ENCODE peak calls at places on chromosomes 13 and 19, in six cellular contexts. One of them, this sample, is unnamed.

GRCh38 chr19:1691589-1692290 is 39.3 kb upstream of the TCF3 start:
- DNase-seq in colonic mucosa: no peak
- DNase-seq in sigmoid colon: no peak
- DNase-seq in fibroblast of the aortic adventitia: no peak
- DNase-seq in psoas muscle: no peak
- DNase-seq in K562: no peak
- DNase-seq in this sample: no peak

GRCh38 chr13:77417897-77418296 is 91.0 kb upstream of the MYCBP2 start:
- DNase-seq in K562: no peak
- DNase-seq in fibroblast of the aortic adventitia: no peak
- DNase-seq in sigmoid colon: no peak
- DNase-seq in psoas muscle: no peak
- DNase-seq in colonic mucosa: no peak
- DNase-seq in this sample: no peak

GRCh38 chr19:2540251-2540645 is 64.3 kb downstream of the GADD45B start:
- DNase-seq in fibroblast of the aortic adventitia: no peak
- DNase-seq in sigmoid colon: no peak
- DNase-seq in psoas muscle: no peak
- DNase-seq in colonic mucosa: no peak
- DNase-seq in K562: no peak
- DNase-seq in this sample: no peak

GRCh38 chr13:40146063-40146462 is 490.6 kb downstream of the COG6 start:
- DNase-seq in sigmoid colon: no peak
- DNase-seq in fibroblast of the aortic adventitia: no peak
- DNase-seq in psoas muscle: no peak
- DNase-seq in colonic mucosa: no peak
- DNase-seq in K562: no peak
- DNase-seq in this sample: no peak

GRCh38 chr13:28494861-28495585 is at the start of gene FLT1:
- DNase-seq in sigmoid colon: no peak
- DNase-seq in K562: peak
- DNase-seq in colonic mucosa: peak
- DNase-seq in fibroblast of the aortic adventitia: no peak
- DNase-seq in psoas muscle: peak
- DNase-seq in this sample: no peak

GRCh38 chr13:29702912-29703351 is 107.4 kb upstream of the SLC7A1 start:
- DNase-seq in fibroblast of the aortic adventitia: peak
- DNase-seq in sigmoid colon: peak
- DNase-seq in psoas muscle: peak
- DNase-seq in K562: no peak
- DNase-seq in colonic mucosa: no peak
- DNase-seq in this sample: no peak

GRCh38 chr19:39967561-39967960 is 3.4 kb upstream of the PSMC4 start:
- DNase-seq in sigmoid colon: no peak
- DNase-seq in psoas muscle: no peak
- DNase-seq in colonic mucosa: peak
- DNase-seq in K562: no peak
- DNase-seq in fibroblast of the aortic adventitia: no peak
- DNase-seq in this sample: no peak

GRCh38 chr13:83883061-83883523 is 818 bp upstream of the SLITRK1 start:
- DNase-seq in psoas muscle: no peak
- DNase-seq in K562: no peak
- DNase-seq in sigmoid colon: no peak
- DNase-seq in colonic mucosa: no peak
- DNase-seq in fibroblast of the aortic adventitia: no peak
- DNase-seq in this sample: no peak

GRCh38 chr13:94419304-94419943 is 60.1 kb downstream of the DCT start:
- DNase-seq in K562: no peak
- DNase-seq in sigmoid colon: no peak
- DNase-seq in colonic mucosa: no peak
- DNase-seq in psoas muscle: no peak
- DNase-seq in fibroblast of the aortic adventitia: peak
- DNase-seq in this sample: no peak

GRCh38 chr13:30408319-30409101 is 13.8 kb upstream of the UBE2L5 start:
- DNase-seq in sigmoid colon: peak
- DNase-seq in K562: peak
- DNase-seq in fibroblast of the aortic adventitia: peak
- DNase-seq in psoas muscle: peak
- DNase-seq in colonic mucosa: peak
- DNase-seq in this sample: peak

GRCh38 chr19:48341006-48341405 is 15.7 kb downstream of the EMP3 start:
- DNase-seq in K562: no peak
- DNase-seq in colonic mucosa: no peak
- DNase-seq in fibroblast of the aortic adventitia: no peak
- DNase-seq in sigmoid colon: no peak
- DNase-seq in psoas muscle: peak
- DNase-seq in this sample: peak
- H3K4me3 ChIP-seq in K562: no peak
- H3K4me3 ChIP-seq in colonic mucosa: no peak
- H3K4me3 ChIP-seq in fibroblast of the aortic adventitia: no peak
- H3K4me3 ChIP-seq in sigmoid colon: no peak
- H3K4me3 ChIP-seq in psoas muscle: no peak
- H3K4me3 ChIP-seq in this sample: no peak

DNA sequence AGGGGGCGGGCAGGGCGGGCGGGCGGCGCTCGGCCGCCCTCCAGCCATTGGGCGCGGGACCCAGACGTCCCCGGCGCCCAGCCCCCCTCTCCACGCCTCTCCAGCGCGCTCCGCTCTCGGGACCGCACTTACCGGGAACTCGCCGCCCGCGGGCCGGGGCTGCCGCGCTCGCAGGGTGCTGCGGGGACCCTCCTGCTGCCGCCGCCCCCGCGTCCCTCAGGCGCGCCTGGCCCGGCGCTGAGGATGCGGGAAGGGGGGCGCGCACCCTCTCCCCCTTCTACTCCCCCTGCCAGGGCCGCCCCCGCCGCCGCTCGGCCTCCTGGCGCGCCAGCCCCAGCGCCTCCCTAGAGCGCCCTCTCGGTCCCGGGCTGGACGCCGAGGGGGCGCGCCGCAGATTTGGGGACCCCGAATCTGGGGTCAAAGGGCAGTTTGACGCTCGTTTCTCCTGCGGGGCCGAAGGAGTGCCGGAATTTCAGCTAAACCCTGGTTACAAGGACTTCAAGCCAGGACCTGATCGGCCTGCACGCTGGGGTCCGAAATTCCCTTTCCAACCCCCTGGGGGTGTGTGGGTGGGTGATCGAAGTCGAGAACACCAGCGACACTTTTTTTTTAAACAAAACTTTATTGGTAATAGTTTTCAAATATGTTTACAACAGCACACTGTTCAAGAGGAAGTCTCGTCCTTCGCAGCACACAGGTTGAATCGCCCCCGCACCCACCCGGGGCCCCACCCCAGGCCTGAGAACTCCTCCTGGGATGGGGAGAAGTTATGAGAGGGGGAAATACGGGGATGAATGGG is 734 bp upstream of the SAMD1 start:
- DNase-seq in psoas muscle: no peak
- DNase-seq in fibroblast of the aortic adventitia: peak
- DNase-seq in sigmoid colon: no peak
- DNase-seq in K562: peak
- DNase-seq in colonic mucosa: peak
- DNase-seq in this sample: peak
- TF ChIP-seq CTCF in psoas muscle: no peak
- TF ChIP-seq CTCF in fibroblast of the aortic adventitia: peak
- TF ChIP-seq CTCF in sigmoid colon: no peak
- TF ChIP-seq CTCF in K562: peak
- TF ChIP-seq CTCF in colonic mucosa: no peak
- TF ChIP-seq CTCF in this sample: peak

GRCh38 chr19:45862564-45863334 is at the start of gene SYMPK:
- DNase-seq in colonic mucosa: peak
- DNase-seq in K562: peak
- DNase-seq in fibroblast of the aortic adventitia: peak
- DNase-seq in sigmoid colon: peak
- DNase-seq in psoas muscle: peak
- DNase-seq in this sample: peak

GRCh38 chr19:45865269-45865948 is 1.3 kb downstream of the FOXA3 start:
- DNase-seq in sigmoid colon: no peak
- DNase-seq in fibroblast of the aortic adventitia: no peak
- DNase-seq in colonic mucosa: peak
- DNase-seq in psoas muscle: no peak
- DNase-seq in K562: no peak
- DNase-seq in this sample: peak

GRCh38 chr19:45863840-45864628 is at the start of gene FOXA3:
- DNase-seq in sigmoid colon: no peak
- DNase-seq in fibroblast of the aortic adventitia: no peak
- DNase-seq in psoas muscle: peak
- DNase-seq in K562: peak
- DNase-seq in colonic mucosa: peak
- DNase-seq in this sample: peak

GRCh38 chr19:45863335-45863839 is 440 bp upstream of the SYMPK start:
- DNase-seq in fibroblast of the aortic adventitia: no peak
- DNase-seq in K562: no peak
- DNase-seq in sigmoid colon: no peak
- DNase-seq in psoas muscle: no peak
- DNase-seq in colonic mucosa: no peak
- DNase-seq in this sample: no peak

GRCh38 chr19:45864629-45865082 is 530 bp downstream of the FOXA3 start:
- DNase-seq in psoas muscle: no peak
- DNase-seq in sigmoid colon: no peak
- DNase-seq in K562: no peak
- DNase-seq in colonic mucosa: no peak
- DNase-seq in fibroblast of the aortic adventitia: no peak
- DNase-seq in this sample: no peak
- H3K4me3 ChIP-seq in psoas muscle: peak
- H3K4me3 ChIP-seq in sigmoid colon: peak
- H3K4me3 ChIP-seq in K562: peak
- H3K4me3 ChIP-seq in colonic mucosa: peak
- H3K4me3 ChIP-seq in fibroblast of the aortic adventitia: no peak
- H3K4me3 ChIP-seq in this sample: peak

GRCh38 chr13:52067237-52067636 is 42.7 kb downstream of the UTP14C start:
- DNase-seq in K562: peak
- DNase-seq in psoas muscle: no peak
- DNase-seq in colonic mucosa: no peak
- DNase-seq in sigmoid colon: no peak
- DNase-seq in fibroblast of the aortic adventitia: no peak
- DNase-seq in this sample: no peak

DNA sequence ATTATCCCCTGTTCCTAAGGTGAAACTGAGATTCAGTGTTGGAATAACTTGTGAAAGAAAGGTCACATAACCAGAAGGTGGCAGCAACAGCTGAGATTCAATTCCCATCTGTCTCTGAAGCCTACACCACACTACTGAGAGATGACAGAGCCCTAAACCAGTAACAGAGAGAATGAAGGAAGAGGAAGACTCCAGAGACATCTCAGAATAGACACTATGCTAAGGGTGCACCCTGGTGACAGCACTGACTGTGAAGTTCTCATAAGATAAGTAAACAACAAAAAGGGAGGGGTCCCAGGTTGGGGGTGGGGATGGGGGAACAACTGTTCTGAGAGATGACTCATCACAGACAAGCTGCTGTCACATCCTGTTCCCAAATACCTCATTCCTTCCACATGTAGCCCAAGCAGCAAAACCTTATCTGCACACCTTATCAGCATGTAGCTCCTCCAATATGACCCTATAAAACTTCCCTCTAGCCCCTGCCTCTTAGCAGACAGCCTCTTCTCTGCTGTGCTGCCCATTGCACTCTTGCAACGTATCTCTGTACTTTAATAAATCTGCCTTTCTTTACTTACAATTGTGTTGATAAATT is 46.5 kb downstream of the UTP14C start:
- DNase-seq in sigmoid colon: no peak
- DNase-seq in psoas muscle: no peak
- DNase-seq in colonic mucosa: no peak
- DNase-seq in K562: peak
- DNase-seq in fibroblast of the aortic adventitia: peak
- DNase-seq in this sample: no peak
- TF ChIP-seq CTCF in sigmoid colon: no peak
- TF ChIP-seq CTCF in psoas muscle: no peak
- TF ChIP-seq CTCF in colonic mucosa: no peak
- TF ChIP-seq CTCF in K562: peak
- TF ChIP-seq CTCF in fibroblast of the aortic adventitia: peak
- TF ChIP-seq CTCF in this sample: no peak

GRCh38 chr19:45766293-45766918 is 2.6 kb downstream of the SIX5 start:
- DNase-seq in sigmoid colon: peak
- DNase-seq in colonic mucosa: no peak
- DNase-seq in K562: no peak
- DNase-seq in fibroblast of the aortic adventitia: no peak
- DNase-seq in psoas muscle: no peak
- DNase-seq in this sample: peak
- H3K4me3 ChIP-seq in sigmoid colon: peak
- H3K4me3 ChIP-seq in colonic mucosa: peak
- H3K4me3 ChIP-seq in K562: peak
- H3K4me3 ChIP-seq in fibroblast of the aortic adventitia: peak
- H3K4me3 ChIP-seq in psoas muscle: peak
- H3K4me3 ChIP-seq in this sample: no peak

DNA sequence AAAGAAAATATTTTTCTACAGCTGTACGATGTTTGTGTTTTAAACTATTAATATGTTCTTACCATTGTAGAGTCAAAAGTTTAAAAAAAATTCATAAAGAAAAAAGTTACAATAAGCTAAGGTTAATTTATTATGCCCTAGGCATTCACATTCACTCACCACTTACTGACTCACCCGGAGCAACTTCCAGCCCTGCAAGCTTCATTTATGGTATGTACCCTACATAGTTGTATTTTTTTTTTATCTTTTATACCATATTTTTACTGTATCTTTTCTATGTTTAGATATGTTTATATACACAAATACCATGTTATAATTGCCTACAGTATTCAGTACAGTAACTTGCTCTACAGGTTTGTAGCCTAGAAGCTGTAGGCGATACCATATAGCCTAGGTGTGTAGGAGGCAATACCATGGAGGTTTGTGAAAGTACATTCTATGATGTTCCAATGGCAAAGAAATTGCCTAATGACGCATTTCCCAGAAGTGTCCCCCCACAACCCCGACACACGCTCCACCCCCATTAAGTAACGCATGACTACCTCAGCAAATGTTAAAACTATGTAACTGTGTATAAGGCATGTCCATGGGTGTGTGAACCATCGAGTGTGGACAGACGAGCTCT is 60.4 kb downstream of the SLITRK6 start:
- DNase-seq in fibroblast of the aortic adventitia: no peak
- DNase-seq in colonic mucosa: no peak
- DNase-seq in sigmoid colon: no peak
- DNase-seq in psoas muscle: no peak
- DNase-seq in K562: no peak
- DNase-seq in this sample: no peak
- TF ChIP-seq CTCF in fibroblast of the aortic adventitia: no peak
- TF ChIP-seq CTCF in colonic mucosa: no peak
- TF ChIP-seq CTCF in sigmoid colon: no peak
- TF ChIP-seq CTCF in psoas muscle: no peak
- TF ChIP-seq CTCF in K562: no peak
- TF ChIP-seq CTCF in this sample: no peak